ENCODE peak calls at places on chromosomes 5 and 9, in ten cellular contexts. One of them, this sample, is unnamed.

GRCh38 chr9:34551751-34552605 is 29.2 kb upstream of the ENHO start:
- DNase-seq in thyroid gland: peak
- DNase-seq in CD8-positive, alpha-beta T cell: no peak
- DNase-seq in choroid plexus epithelial cell: no peak
- DNase-seq in A549: no peak
- DNase-seq in heart right ventricle: no peak
- DNase-seq in lower leg skin: peak
- DNase-seq in cardiac muscle cell: no peak
- DNase-seq in astrocyte of the spinal cord: no peak
- DNase-seq in Peyer's patch: peak
- DNase-seq in this sample: peak

GRCh38 chr9:93678199-93679019 is 102.0 kb downstream of the PHF2 start:
- DNase-seq in Peyer's patch: no peak
- DNase-seq in lower leg skin: peak
- DNase-seq in A549: no peak
- DNase-seq in astrocyte of the spinal cord: no peak
- DNase-seq in heart right ventricle: no peak
- DNase-seq in thyroid gland: no peak
- DNase-seq in CD8-positive, alpha-beta T cell: no peak
- DNase-seq in choroid plexus epithelial cell: no peak
- DNase-seq in cardiac muscle cell: no peak
- DNase-seq in this sample: peak

GRCh38 chr5:126600631-126601511 is at the start of gene PHAX:
- DNase-seq in A549: peak
- DNase-seq in heart right ventricle: peak
- DNase-seq in thyroid gland: peak
- DNase-seq in Peyer's patch: peak
- DNase-seq in cardiac muscle cell: peak
- DNase-seq in lower leg skin: peak
- DNase-seq in astrocyte of the spinal cord: peak
- DNase-seq in choroid plexus epithelial cell: peak
- DNase-seq in CD8-positive, alpha-beta T cell: peak
- DNase-seq in this sample: peak

GRCh38 chr9:133780404-133780945 is 42.3 kb upstream of the SARDH start:
- DNase-seq in cardiac muscle cell: no peak
- DNase-seq in thyroid gland: no peak
- DNase-seq in choroid plexus epithelial cell: no peak
- DNase-seq in heart right ventricle: peak
- DNase-seq in CD8-positive, alpha-beta T cell: no peak
- DNase-seq in astrocyte of the spinal cord: no peak
- DNase-seq in Peyer's patch: no peak
- DNase-seq in A549: no peak
- DNase-seq in lower leg skin: no peak
- DNase-seq in this sample: no peak

GRCh38 chr5:39146831-39147540 is 72.4 kb downstream of the FYB1 start:
- DNase-seq in choroid plexus epithelial cell: no peak
- DNase-seq in CD8-positive, alpha-beta T cell: no peak
- DNase-seq in Peyer's patch: no peak
- DNase-seq in cardiac muscle cell: no peak
- DNase-seq in lower leg skin: no peak
- DNase-seq in astrocyte of the spinal cord: no peak
- DNase-seq in thyroid gland: no peak
- DNase-seq in A549: no peak
- DNase-seq in heart right ventricle: no peak
- DNase-seq in this sample: no peak

GRCh38 chr5:142106061-142106460 is 2.5 kb upstream of the NDFIP1 start:
- DNase-seq in astrocyte of the spinal cord: no peak
- DNase-seq in cardiac muscle cell: no peak
- DNase-seq in choroid plexus epithelial cell: peak
- DNase-seq in lower leg skin: no peak
- DNase-seq in A549: no peak
- DNase-seq in heart right ventricle: no peak
- DNase-seq in thyroid gland: no peak
- DNase-seq in CD8-positive, alpha-beta T cell: no peak
- DNase-seq in Peyer's patch: no peak
- DNase-seq in this sample: no peak

GRCh38 chr5:143128412-143129071 is 274.9 kb downstream of the NR3C1 start:
- DNase-seq in astrocyte of the spinal cord: no peak
- DNase-seq in cardiac muscle cell: no peak
- DNase-seq in CD8-positive, alpha-beta T cell: no peak
- DNase-seq in heart right ventricle: no peak
- DNase-seq in thyroid gland: no peak
- DNase-seq in lower leg skin: no peak
- DNase-seq in A549: no peak
- DNase-seq in choroid plexus epithelial cell: no peak
- DNase-seq in Peyer's patch: no peak
- DNase-seq in this sample: no peak

GRCh38 chr5:113345261-113345940 is 89.4 kb downstream of the TSSK1B start:
- DNase-seq in CD8-positive, alpha-beta T cell: no peak
- DNase-seq in cardiac muscle cell: no peak
- DNase-seq in A549: no peak
- DNase-seq in astrocyte of the spinal cord: peak
- DNase-seq in thyroid gland: no peak
- DNase-seq in choroid plexus epithelial cell: peak
- DNase-seq in heart right ventricle: no peak
- DNase-seq in Peyer's patch: no peak
- DNase-seq in lower leg skin: no peak
- DNase-seq in this sample: no peak

GRCh38 chr9:96856363-96857286 is 2.3 kb upstream of the ZNF782 start:
- DNase-seq in thyroid gland: peak
- DNase-seq in choroid plexus epithelial cell: peak
- DNase-seq in astrocyte of the spinal cord: peak
- DNase-seq in lower leg skin: no peak
- DNase-seq in Peyer's patch: peak
- DNase-seq in heart right ventricle: peak
- DNase-seq in cardiac muscle cell: peak
- DNase-seq in A549: no peak
- DNase-seq in CD8-positive, alpha-beta T cell: peak
- DNase-seq in this sample: no peak

GRCh38 chr9:131418143-131419028 is 24.5 kb downstream of the PRRC2B start:
- DNase-seq in astrocyte of the spinal cord: no peak
- DNase-seq in choroid plexus epithelial cell: no peak
- DNase-seq in CD8-positive, alpha-beta T cell: no peak
- DNase-seq in Peyer's patch: no peak
- DNase-seq in heart right ventricle: no peak
- DNase-seq in thyroid gland: no peak
- DNase-seq in lower leg skin: no peak
- DNase-seq in A549: no peak
- DNase-seq in cardiac muscle cell: no peak
- DNase-seq in this sample: no peak

DNA sequence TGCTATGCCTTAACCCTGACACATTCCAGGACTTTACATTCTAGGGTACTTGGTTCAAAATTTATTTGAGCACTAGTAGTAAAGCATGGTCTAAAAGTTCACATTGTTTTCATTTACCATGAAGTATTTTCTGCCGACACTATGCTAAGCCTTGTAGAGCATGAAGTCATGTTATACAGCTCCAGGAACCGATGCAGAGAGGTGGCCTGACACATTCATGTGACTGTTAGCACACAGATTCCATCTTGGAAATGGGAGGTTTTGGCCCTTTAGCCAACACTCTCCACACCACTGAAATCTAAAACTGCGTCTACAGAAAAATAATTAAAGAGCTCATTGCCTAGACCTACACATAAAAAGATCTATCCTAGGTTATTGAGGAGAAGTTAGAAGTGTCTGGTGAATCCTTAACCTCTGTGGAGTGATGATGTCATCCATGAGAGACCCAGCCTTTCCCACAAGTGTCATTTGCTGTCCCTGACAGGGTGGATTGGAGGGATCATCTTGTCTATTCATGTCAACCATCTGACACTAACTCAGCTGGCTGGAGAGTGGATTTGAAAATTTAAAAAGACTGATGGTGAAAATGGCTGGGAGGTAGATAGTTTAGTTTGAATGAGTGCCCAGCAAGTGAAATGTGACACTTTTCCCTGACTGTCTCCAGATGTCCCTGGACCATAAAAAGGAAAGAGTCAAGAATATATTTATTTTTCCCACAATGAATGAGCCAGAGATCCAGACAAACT is 1.3 kb downstream of the RANBP3L start:
- DNase-seq in CD8-positive, alpha-beta T cell: no peak
- DNase-seq in A549: no peak
- DNase-seq in astrocyte of the spinal cord: peak
- DNase-seq in thyroid gland: no peak
- DNase-seq in heart right ventricle: no peak
- DNase-seq in lower leg skin: no peak
- DNase-seq in cardiac muscle cell: no peak
- DNase-seq in choroid plexus epithelial cell: peak
- DNase-seq in Peyer's patch: no peak
- DNase-seq in this sample: no peak
- TF ChIP-seq CTCF in CD8-positive, alpha-beta T cell: no peak
- TF ChIP-seq CTCF in A549: no peak
- TF ChIP-seq CTCF in astrocyte of the spinal cord: no peak
- TF ChIP-seq CTCF in thyroid gland: no peak
- TF ChIP-seq CTCF in heart right ventricle: no peak
- TF ChIP-seq CTCF in lower leg skin: no peak
- TF ChIP-seq CTCF in cardiac muscle cell: no peak
- TF ChIP-seq CTCF in choroid plexus epithelial cell: no peak
- TF ChIP-seq CTCF in Peyer's patch: no peak
- TF ChIP-seq CTCF in this sample: no peak

DNA sequence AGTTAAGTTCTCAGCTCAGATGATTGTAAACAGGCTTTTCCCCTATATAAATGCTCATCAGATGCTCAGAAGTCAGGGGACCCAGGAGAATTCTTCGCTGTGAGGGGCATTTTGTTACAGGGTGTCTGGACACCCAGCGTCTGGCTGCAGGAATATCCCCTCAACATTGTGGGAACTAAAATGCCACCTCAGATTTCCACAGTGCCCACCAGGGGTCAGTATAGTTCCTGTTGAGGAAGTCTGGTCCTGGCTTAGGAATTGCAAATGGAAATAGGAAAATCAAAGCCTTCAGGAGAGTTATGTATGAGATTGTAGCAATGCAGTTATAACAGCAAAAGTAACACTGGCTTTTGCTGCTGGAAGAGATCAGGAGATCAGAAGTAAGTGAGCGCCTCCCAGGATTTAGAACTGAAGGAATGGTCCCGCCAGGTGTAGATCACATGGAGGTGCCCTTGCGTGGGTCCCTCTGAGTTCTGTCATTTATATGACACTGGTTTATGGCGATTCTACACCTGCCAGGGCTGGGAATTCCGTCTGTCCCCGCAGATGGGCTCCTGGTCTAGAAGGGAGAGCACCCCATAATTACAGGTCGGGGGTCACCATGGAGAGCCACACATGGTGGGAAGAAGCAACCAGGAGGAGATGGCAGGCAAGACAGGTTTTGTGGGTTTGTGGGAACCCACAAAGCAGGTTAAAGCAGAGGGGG is 47.1 kb upstream of the CTSL start:
- DNase-seq in lower leg skin: peak
- DNase-seq in astrocyte of the spinal cord: peak
- DNase-seq in heart right ventricle: no peak
- DNase-seq in A549: peak
- DNase-seq in thyroid gland: peak
- DNase-seq in cardiac muscle cell: peak
- DNase-seq in choroid plexus epithelial cell: peak
- DNase-seq in CD8-positive, alpha-beta T cell: no peak
- DNase-seq in Peyer's patch: no peak
- DNase-seq in this sample: no peak
- TF ChIP-seq CTCF in lower leg skin: no peak
- TF ChIP-seq CTCF in astrocyte of the spinal cord: peak
- TF ChIP-seq CTCF in heart right ventricle: peak
- TF ChIP-seq CTCF in A549: peak
- TF ChIP-seq CTCF in thyroid gland: peak
- TF ChIP-seq CTCF in cardiac muscle cell: peak
- TF ChIP-seq CTCF in choroid plexus epithelial cell: peak
- TF ChIP-seq CTCF in CD8-positive, alpha-beta T cell: peak
- TF ChIP-seq CTCF in Peyer's patch: peak
- TF ChIP-seq CTCF in this sample: peak

GRCh38 chr5:36180556-36181350 is 28.8 kb downstream of the SKP2 start:
- DNase-seq in thyroid gland: no peak
- DNase-seq in heart right ventricle: no peak
- DNase-seq in A549: no peak
- DNase-seq in choroid plexus epithelial cell: no peak
- DNase-seq in Peyer's patch: no peak
- DNase-seq in CD8-positive, alpha-beta T cell: no peak
- DNase-seq in astrocyte of the spinal cord: no peak
- DNase-seq in cardiac muscle cell: no peak
- DNase-seq in lower leg skin: no peak
- DNase-seq in this sample: no peak
- TF ChIP-seq CTCF in thyroid gland: no peak
- TF ChIP-seq CTCF in heart right ventricle: no peak
- TF ChIP-seq CTCF in A549: no peak
- TF ChIP-seq CTCF in choroid plexus epithelial cell: no peak
- TF ChIP-seq CTCF in Peyer's patch: no peak
- TF ChIP-seq CTCF in CD8-positive, alpha-beta T cell: no peak
- TF ChIP-seq CTCF in astrocyte of the spinal cord: no peak
- TF ChIP-seq CTCF in cardiac muscle cell: no peak
- TF ChIP-seq CTCF in lower leg skin: no peak
- TF ChIP-seq CTCF in this sample: no peak

GRCh38 chr5:138610468-138611294 is 35.5 kb upstream of the HSPA9 start:
- DNase-seq in A549: peak
- DNase-seq in thyroid gland: peak
- DNase-seq in choroid plexus epithelial cell: peak
- DNase-seq in CD8-positive, alpha-beta T cell: no peak
- DNase-seq in cardiac muscle cell: peak
- DNase-seq in astrocyte of the spinal cord: no peak
- DNase-seq in heart right ventricle: no peak
- DNase-seq in Peyer's patch: no peak
- DNase-seq in lower leg skin: no peak
- DNase-seq in this sample: no peak
- TF ChIP-seq CTCF in A549: no peak
- TF ChIP-seq CTCF in thyroid gland: peak
- TF ChIP-seq CTCF in choroid plexus epithelial cell: peak
- TF ChIP-seq CTCF in CD8-positive, alpha-beta T cell: no peak
- TF ChIP-seq CTCF in cardiac muscle cell: peak
- TF ChIP-seq CTCF in astrocyte of the spinal cord: peak
- TF ChIP-seq CTCF in heart right ventricle: peak
- TF ChIP-seq CTCF in Peyer's patch: no peak
- TF ChIP-seq CTCF in lower leg skin: no peak
- TF ChIP-seq CTCF in this sample: peak

DNA sequence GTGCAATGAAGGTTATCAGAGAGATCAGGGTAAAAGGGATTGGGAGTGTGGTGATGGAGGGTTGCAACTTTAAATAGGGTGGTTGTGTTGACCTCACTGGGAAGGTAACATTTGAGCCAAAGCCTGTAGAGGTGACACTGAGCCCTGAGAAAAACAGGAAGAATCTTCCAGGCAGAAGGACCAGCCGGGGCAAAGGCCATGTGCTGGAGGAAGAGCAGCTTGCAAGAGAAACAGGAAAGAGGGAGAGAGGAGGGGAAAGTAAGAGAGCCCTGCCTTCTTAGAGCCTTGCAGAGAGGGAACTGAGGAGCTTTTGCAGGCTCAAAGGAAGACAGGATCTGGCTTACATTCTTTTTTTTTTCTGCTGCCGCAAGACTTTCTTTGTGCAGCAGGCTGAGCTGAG is 17.4 kb downstream of the C9orf153 start:
- DNase-seq in lower leg skin: no peak
- DNase-seq in cardiac muscle cell: no peak
- DNase-seq in CD8-positive, alpha-beta T cell: no peak
- DNase-seq in thyroid gland: no peak
- DNase-seq in A549: no peak
- DNase-seq in Peyer's patch: no peak
- DNase-seq in choroid plexus epithelial cell: peak
- DNase-seq in astrocyte of the spinal cord: no peak
- DNase-seq in heart right ventricle: no peak
- DNase-seq in this sample: no peak
- TF ChIP-seq CTCF in lower leg skin: no peak
- TF ChIP-seq CTCF in cardiac muscle cell: no peak
- TF ChIP-seq CTCF in CD8-positive, alpha-beta T cell: no peak
- TF ChIP-seq CTCF in thyroid gland: no peak
- TF ChIP-seq CTCF in A549: no peak
- TF ChIP-seq CTCF in Peyer's patch: no peak
- TF ChIP-seq CTCF in choroid plexus epithelial cell: no peak
- TF ChIP-seq CTCF in astrocyte of the spinal cord: no peak
- TF ChIP-seq CTCF in heart right ventricle: no peak
- TF ChIP-seq CTCF in this sample: no peak